ENCODE peak calls at places on chromosomes 7 and 10, in nine cellular contexts. One of them, this sample, is unnamed.
A peak's percentile ranks its signal among the peaks of the same experiment; 100 is the strongest.

GRCh38 chr7:46244752-46245151 is 323.7 kb upstream of the IGFBP3 start:
- DNase-seq in astrocyte of the spinal cord: no peak
- DNase-seq in mucosa of descending colon: no peak
- DNase-seq in AG09309: no peak
- DNase-seq in kidney epithelial cell: no peak
- DNase-seq in GM10248: no peak
- DNase-seq in fibroblast of lung: peak; percentile 32
- DNase-seq in OCI-LY7: no peak
- DNase-seq in RWPE1: peak; percentile 25
- DNase-seq in this sample: no peak

GRCh38 chr10:74223755-74224530 is 72.9 kb downstream of the ADK start:
- DNase-seq in GM10248: no peak
- DNase-seq in kidney epithelial cell: peak; percentile 52
- DNase-seq in OCI-LY7: no peak
- DNase-seq in RWPE1: peak; percentile 91
- DNase-seq in astrocyte of the spinal cord: peak; percentile 72
- DNase-seq in mucosa of descending colon: no peak
- DNase-seq in AG09309: no peak
- DNase-seq in fibroblast of lung: peak; percentile 84
- DNase-seq in this sample: no peak

GRCh38 chr7:5441840-5442513 is 18.3 kb upstream of the TNRC18 start:
- DNase-seq in kidney epithelial cell: no peak
- DNase-seq in astrocyte of the spinal cord: no peak
- DNase-seq in OCI-LY7: no peak
- DNase-seq in mucosa of descending colon: no peak
- DNase-seq in GM10248: no peak
- DNase-seq in RWPE1: no peak
- DNase-seq in AG09309: no peak
- DNase-seq in fibroblast of lung: no peak
- DNase-seq in this sample: no peak

GRCh38 chr10:8138471-8138870 is 84.0 kb downstream of the GATA3 start:
- DNase-seq in astrocyte of the spinal cord: peak; percentile 66
- DNase-seq in GM10248: no peak
- DNase-seq in AG09309: peak; percentile 18
- DNase-seq in kidney epithelial cell: no peak
- DNase-seq in OCI-LY7: no peak
- DNase-seq in RWPE1: peak; percentile 64
- DNase-seq in mucosa of descending colon: no peak
- DNase-seq in fibroblast of lung: peak; percentile 85
- DNase-seq in this sample: no peak

GRCh38 chr7:112930787-112931186 is 140.6 kb upstream of the TMEM168 start:
- DNase-seq in GM10248: no peak
- DNase-seq in RWPE1: no peak
- DNase-seq in fibroblast of lung: peak; percentile 87
- DNase-seq in AG09309: peak; percentile 79
- DNase-seq in kidney epithelial cell: no peak
- DNase-seq in mucosa of descending colon: no peak
- DNase-seq in OCI-LY7: no peak
- DNase-seq in astrocyte of the spinal cord: peak; percentile 80
- DNase-seq in this sample: no peak

GRCh38 chr7:156067156-156067555 is 254.9 kb upstream of the SHH start:
- DNase-seq in GM10248: no peak
- DNase-seq in mucosa of descending colon: no peak
- DNase-seq in astrocyte of the spinal cord: no peak
- DNase-seq in AG09309: no peak
- DNase-seq in RWPE1: no peak
- DNase-seq in fibroblast of lung: no peak
- DNase-seq in OCI-LY7: no peak
- DNase-seq in kidney epithelial cell: no peak
- DNase-seq in this sample: no peak

GRCh38 chr7:1815051-1815481 is 145.0 kb downstream of the ELFN1 start:
- DNase-seq in mucosa of descending colon: no peak
- DNase-seq in OCI-LY7: no peak
- DNase-seq in astrocyte of the spinal cord: no peak
- DNase-seq in kidney epithelial cell: no peak
- DNase-seq in GM10248: no peak
- DNase-seq in fibroblast of lung: no peak
- DNase-seq in AG09309: no peak
- DNase-seq in RWPE1: no peak
- DNase-seq in this sample: no peak

GRCh38 chr7:155850001-155850436 is 37.8 kb upstream of the SHH start:
- DNase-seq in OCI-LY7: no peak
- DNase-seq in mucosa of descending colon: no peak
- DNase-seq in astrocyte of the spinal cord: no peak
- DNase-seq in AG09309: no peak
- DNase-seq in kidney epithelial cell: no peak
- DNase-seq in RWPE1: no peak
- DNase-seq in GM10248: no peak
- DNase-seq in fibroblast of lung: no peak
- DNase-seq in this sample: no peak

GRCh38 chr7:6392712-6393666 is 54.8 kb downstream of the DAGLB start:
- DNase-seq in AG09309: no peak
- DNase-seq in RWPE1: peak; percentile 75
- DNase-seq in mucosa of descending colon: peak; percentile 97
- DNase-seq in OCI-LY7: no peak
- DNase-seq in kidney epithelial cell: peak; percentile 61
- DNase-seq in GM10248: no peak
- DNase-seq in fibroblast of lung: peak; percentile 75
- DNase-seq in astrocyte of the spinal cord: peak; percentile 72
- DNase-seq in this sample: no peak

GRCh38 chr7:134018321-134018720 is 108.8 kb upstream of the LRGUK start:
- DNase-seq in kidney epithelial cell: no peak
- DNase-seq in AG09309: no peak
- DNase-seq in astrocyte of the spinal cord: no peak
- DNase-seq in fibroblast of lung: no peak
- DNase-seq in OCI-LY7: no peak
- DNase-seq in mucosa of descending colon: no peak
- DNase-seq in RWPE1: no peak
- DNase-seq in GM10248: no peak
- DNase-seq in this sample: no peak

GRCh38 chr7:134014935-134015334 is 112.2 kb upstream of the LRGUK start:
- DNase-seq in fibroblast of lung: no peak
- DNase-seq in GM10248: no peak
- DNase-seq in OCI-LY7: no peak
- DNase-seq in RWPE1: no peak
- DNase-seq in kidney epithelial cell: no peak
- DNase-seq in astrocyte of the spinal cord: no peak
- DNase-seq in mucosa of descending colon: no peak
- DNase-seq in AG09309: no peak
- DNase-seq in this sample: no peak

GRCh38 chr7:134019251-134019650 is 107.9 kb upstream of the LRGUK start:
- DNase-seq in AG09309: no peak
- DNase-seq in GM10248: no peak
- DNase-seq in kidney epithelial cell: no peak
- DNase-seq in fibroblast of lung: no peak
- DNase-seq in astrocyte of the spinal cord: no peak
- DNase-seq in OCI-LY7: no peak
- DNase-seq in RWPE1: no peak
- DNase-seq in mucosa of descending colon: no peak
- DNase-seq in this sample: no peak

GRCh38 chr7:134016223-134016941 is 110.8 kb upstream of the LRGUK start:
- DNase-seq in mucosa of descending colon: peak; percentile 57
- DNase-seq in fibroblast of lung: peak; percentile 20
- DNase-seq in RWPE1: peak; percentile 34
- DNase-seq in astrocyte of the spinal cord: peak; percentile 43
- DNase-seq in kidney epithelial cell: peak; percentile 2
- DNase-seq in GM10248: peak; percentile 13
- DNase-seq in OCI-LY7: peak; percentile 17
- DNase-seq in AG09309: peak; percentile 5
- DNase-seq in this sample: peak; percentile 15

GRCh38 chr7:134016942-134017303 is 110.2 kb upstream of the LRGUK start:
- DNase-seq in OCI-LY7: no peak
- DNase-seq in GM10248: no peak
- DNase-seq in fibroblast of lung: no peak
- DNase-seq in AG09309: no peak
- DNase-seq in mucosa of descending colon: no peak
- DNase-seq in RWPE1: no peak
- DNase-seq in astrocyte of the spinal cord: no peak
- DNase-seq in kidney epithelial cell: no peak
- DNase-seq in this sample: no peak
- TF ChIP-seq CTCF in OCI-LY7: peak; percentile 35
- TF ChIP-seq CTCF in GM10248: no peak
- TF ChIP-seq CTCF in fibroblast of lung: no peak
- TF ChIP-seq CTCF in AG09309: no peak
- TF ChIP-seq CTCF in mucosa of descending colon: no peak
- TF ChIP-seq CTCF in RWPE1: peak; percentile 38
- TF ChIP-seq CTCF in astrocyte of the spinal cord: no peak
- TF ChIP-seq CTCF in kidney epithelial cell: no peak
- TF ChIP-seq CTCF in this sample: no peak

DNA sequence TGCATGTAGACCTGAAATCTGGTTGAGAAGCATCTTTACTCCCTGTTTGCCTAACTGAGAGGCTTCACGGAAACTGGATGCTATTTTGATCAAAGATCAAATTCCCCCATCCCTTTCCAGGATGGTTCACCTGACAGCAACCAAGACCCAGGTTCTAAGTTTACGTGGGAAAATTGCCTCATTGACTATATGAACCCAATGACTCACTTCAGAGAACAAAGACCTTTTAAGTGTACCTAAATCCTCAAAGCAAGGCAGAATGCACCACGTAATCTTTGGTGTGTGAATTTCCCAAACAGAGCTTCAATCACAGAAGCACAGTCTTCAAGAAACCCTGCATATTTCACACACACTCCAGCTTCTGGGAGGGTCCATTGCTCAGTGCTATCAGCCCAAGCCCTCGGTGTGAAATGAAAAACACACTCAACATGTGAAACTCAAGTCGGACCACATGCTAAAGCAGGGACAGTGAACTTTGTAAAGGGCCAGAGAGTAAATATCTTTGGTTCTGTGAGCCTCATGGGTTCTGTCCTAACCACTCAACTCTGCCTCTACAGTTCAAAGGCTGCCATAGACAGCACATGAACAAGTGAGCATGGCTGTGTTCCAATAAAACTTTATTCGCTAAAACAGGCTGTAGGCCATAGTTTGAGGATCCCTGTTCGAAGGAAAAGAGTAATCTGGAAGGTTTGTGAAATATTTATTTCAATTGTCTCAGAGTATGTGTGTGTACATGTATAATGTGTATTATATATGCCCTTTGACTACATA is 275.6 kb upstream of the FOXK1 start:
- DNase-seq in RWPE1: no peak
- DNase-seq in kidney epithelial cell: no peak
- DNase-seq in AG09309: no peak
- DNase-seq in astrocyte of the spinal cord: no peak
- DNase-seq in OCI-LY7: peak; percentile 2
- DNase-seq in mucosa of descending colon: no peak
- DNase-seq in GM10248: no peak
- DNase-seq in fibroblast of lung: no peak
- DNase-seq in this sample: no peak
- TF ChIP-seq CTCF in RWPE1: no peak
- TF ChIP-seq CTCF in kidney epithelial cell: no peak
- TF ChIP-seq CTCF in AG09309: no peak
- TF ChIP-seq CTCF in astrocyte of the spinal cord: no peak
- TF ChIP-seq CTCF in OCI-LY7: no peak
- TF ChIP-seq CTCF in mucosa of descending colon: no peak
- TF ChIP-seq CTCF in GM10248: no peak
- TF ChIP-seq CTCF in fibroblast of lung: no peak
- TF ChIP-seq CTCF in this sample: no peak

GRCh38 chr7:35891004-35891830 is 90.4 kb downstream of the SEPTIN7 start:
- DNase-seq in mucosa of descending colon: no peak
- DNase-seq in AG09309: no peak
- DNase-seq in GM10248: no peak
- DNase-seq in RWPE1: no peak
- DNase-seq in fibroblast of lung: no peak
- DNase-seq in OCI-LY7: no peak
- DNase-seq in astrocyte of the spinal cord: no peak
- DNase-seq in kidney epithelial cell: no peak
- DNase-seq in this sample: no peak

GRCh38 chr7:35893649-35894048 is 92.8 kb downstream of the SEPTIN7 start:
- DNase-seq in astrocyte of the spinal cord: no peak
- DNase-seq in RWPE1: no peak
- DNase-seq in AG09309: no peak
- DNase-seq in OCI-LY7: no peak
- DNase-seq in kidney epithelial cell: no peak
- DNase-seq in fibroblast of lung: no peak
- DNase-seq in GM10248: no peak
- DNase-seq in mucosa of descending colon: no peak
- DNase-seq in this sample: no peak

GRCh38 chr7:35889001-35889400 is 88.1 kb downstream of the SEPTIN7 start:
- DNase-seq in RWPE1: no peak
- DNase-seq in mucosa of descending colon: no peak
- DNase-seq in astrocyte of the spinal cord: no peak
- DNase-seq in GM10248: no peak
- DNase-seq in AG09309: no peak
- DNase-seq in kidney epithelial cell: no peak
- DNase-seq in OCI-LY7: no peak
- DNase-seq in fibroblast of lung: no peak
- DNase-seq in this sample: no peak

GRCh38 chr7:35889870-35890269 is 89.0 kb downstream of the SEPTIN7 start:
- DNase-seq in kidney epithelial cell: no peak
- DNase-seq in AG09309: no peak
- DNase-seq in OCI-LY7: no peak
- DNase-seq in RWPE1: no peak
- DNase-seq in fibroblast of lung: no peak
- DNase-seq in astrocyte of the spinal cord: no peak
- DNase-seq in GM10248: no peak
- DNase-seq in mucosa of descending colon: no peak
- DNase-seq in this sample: no peak

DNA sequence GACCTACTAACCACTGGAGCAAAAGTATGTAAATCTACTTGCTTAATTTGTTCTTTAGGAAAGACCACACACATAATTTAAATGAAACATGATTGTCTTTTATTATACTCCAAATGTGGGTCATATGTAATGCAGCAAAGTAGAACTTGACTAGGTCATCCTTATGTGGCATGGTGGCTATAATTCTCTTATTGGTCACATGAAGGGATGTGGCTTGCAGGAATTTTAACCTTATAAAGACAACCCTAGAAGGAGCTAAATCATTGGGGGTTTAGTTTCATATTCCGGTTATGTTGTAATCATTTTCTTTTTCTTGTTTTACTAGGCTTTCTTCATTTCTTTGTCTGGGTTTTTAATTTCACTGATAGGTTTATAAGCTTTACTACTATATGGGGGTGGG is 93.9 kb downstream of the SEPTIN7 start:
- DNase-seq in GM10248: no peak
- DNase-seq in mucosa of descending colon: no peak
- DNase-seq in astrocyte of the spinal cord: no peak
- DNase-seq in RWPE1: no peak
- DNase-seq in kidney epithelial cell: no peak
- DNase-seq in fibroblast of lung: no peak
- DNase-seq in AG09309: no peak
- DNase-seq in OCI-LY7: no peak
- DNase-seq in this sample: no peak
- TF ChIP-seq CTCF in GM10248: no peak
- TF ChIP-seq CTCF in mucosa of descending colon: no peak
- TF ChIP-seq CTCF in astrocyte of the spinal cord: no peak
- TF ChIP-seq CTCF in RWPE1: no peak
- TF ChIP-seq CTCF in kidney epithelial cell: no peak
- TF ChIP-seq CTCF in fibroblast of lung: no peak
- TF ChIP-seq CTCF in AG09309: no peak
- TF ChIP-seq CTCF in OCI-LY7: no peak
- TF ChIP-seq CTCF in this sample: no peak

DNA sequence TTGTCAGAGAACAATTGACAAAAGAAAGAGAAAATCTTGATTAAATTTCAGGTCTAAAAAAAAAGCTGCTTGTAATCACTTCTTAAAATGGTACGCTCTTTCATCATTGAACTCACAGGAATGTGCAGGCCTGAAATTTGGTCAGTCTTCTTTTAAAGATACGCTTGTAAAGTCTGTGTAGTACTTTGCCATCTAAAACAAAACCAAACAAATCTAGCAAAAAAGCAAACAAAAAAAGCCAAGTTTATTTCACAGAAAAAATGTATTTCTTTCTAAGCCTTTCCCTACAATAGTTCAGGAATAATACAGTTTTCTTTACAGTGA is 172.4 kb downstream of the OTUD1 start:
- DNase-seq in OCI-LY7: no peak
- DNase-seq in fibroblast of lung: no peak
- DNase-seq in AG09309: no peak
- DNase-seq in astrocyte of the spinal cord: no peak
- DNase-seq in RWPE1: no peak
- DNase-seq in kidney epithelial cell: no peak
- DNase-seq in mucosa of descending colon: no peak
- DNase-seq in GM10248: no peak
- DNase-seq in this sample: no peak
- TF ChIP-seq CTCF in OCI-LY7: no peak
- TF ChIP-seq CTCF in fibroblast of lung: no peak
- TF ChIP-seq CTCF in AG09309: no peak
- TF ChIP-seq CTCF in astrocyte of the spinal cord: no peak
- TF ChIP-seq CTCF in RWPE1: no peak
- TF ChIP-seq CTCF in kidney epithelial cell: no peak
- TF ChIP-seq CTCF in mucosa of descending colon: no peak
- TF ChIP-seq CTCF in GM10248: no peak
- TF ChIP-seq CTCF in this sample: no peak